ENCODE peak calls at places on chromosomes 12 and 14, in five cellular contexts. G is psoas muscle; Z is iPS DF 6.9; C is IMR-90; A is CD8-positive, alpha-beta memory T cell. E is an unnamed sample. For H3K9me3, the result is how much of the 10 kb centered on the place peaks cover.

GRCh38 chr12:127389923-127390322 is 877.0 kb upstream of the TMEM132C start:
- DNase-seq in A (no peak), C (peak), Z (peak), G (no peak), E (no peak)

GRCh38 chr14:22996823-22997301 is 13.1 kb downstream of the C14orf93 start:
- DNase-seq in G (no peak), A (no peak), C (no peak), Z (no peak), E (no peak)

GRCh38 chr12:128853321-128854197 is at the start of gene GLT1D1:
- DNase-seq in Z (no peak), A (no peak), G (no peak), C (no peak), E (no peak)

GRCh38 chr12:46224401-46224800 is 44.4 kb downstream of the SLC38A1 start:
- DNase-seq in C (peak), G (peak), Z (no peak), A (no peak), E (no peak)

GRCh38 chr12:114949081-114949480 is 265.1 kb upstream of the TBX3 start:
- DNase-seq in A (no peak), G (no peak), Z (no peak), C (no peak), E (no peak)

GRCh38 chr12:49598527-49598926 is 6.9 kb downstream of the FAM186B start:
- DNase-seq in C (no peak), G (no peak), Z (no peak), A (no peak), E (no peak)

GRCh38 chr12:106625976-106626375 is 43.2 kb downstream of the RFX4 start:
- DNase-seq in Z (no peak), C (no peak), G (no peak), A (no peak), E (no peak)

GRCh38 chr12:115209230-115209629 is 525.3 kb upstream of the TBX3 start:
- DNase-seq in G (no peak), C (no peak), A (no peak), Z (no peak), E (no peak)

GRCh38 chr14:63896278-63896720 is 43.5 kb downstream of the SYNE2 start:
- DNase-seq in G (no peak), Z (no peak), C (peak), A (no peak), E (no peak)

GRCh38 chr14:100155049-100155621 is 4.3 kb downstream of the DEGS2 start:
- DNase-seq in G (no peak), A (no peak), Z (peak), C (no peak), E (no peak)

GRCh38 chr14:52259452-52259851 is 8.0 kb upstream of the PTGDR start:
- DNase-seq in C (no peak), A (no peak), Z (no peak), G (no peak), E (no peak)

GRCh38 chr14:77025744-77026165 is 2.8 kb downstream of the IRF2BPL start:
- DNase-seq in A (no peak), G (no peak), C (no peak), Z (no peak), E (no peak)

GRCh38 chr12:112261559-112261958 is 120.7 kb downstream of the HECTD4 start:
- DNase-seq in G (no peak), Z (peak), C (no peak), A (no peak), E (no peak)

GRCh38 chr12:97899956-97900355 is 437.4 kb downstream of the RMST start:
- DNase-seq in G (no peak), C (no peak), Z (no peak), A (no peak), E (no peak)

GRCh38 chr12:132887513-132888341 is at the start of gene CHFR:
- DNase-seq in Z (peak), G (peak), C (peak), A (peak), E (peak)
- H3K9me3 ChIP-seq in Z (under half), G (under half), C (under half), A (under half), E (under half)

GRCh38 chr14:50471838-50472465 is 60.4 kb downstream of the MAP4K5 start:
- DNase-seq in Z (no peak), A (no peak), G (no peak), C (no peak), E (no peak)
- H3K9me3 ChIP-seq in Z (under half), A (under half), G (under half), C (under half), E (under half)

DNA sequence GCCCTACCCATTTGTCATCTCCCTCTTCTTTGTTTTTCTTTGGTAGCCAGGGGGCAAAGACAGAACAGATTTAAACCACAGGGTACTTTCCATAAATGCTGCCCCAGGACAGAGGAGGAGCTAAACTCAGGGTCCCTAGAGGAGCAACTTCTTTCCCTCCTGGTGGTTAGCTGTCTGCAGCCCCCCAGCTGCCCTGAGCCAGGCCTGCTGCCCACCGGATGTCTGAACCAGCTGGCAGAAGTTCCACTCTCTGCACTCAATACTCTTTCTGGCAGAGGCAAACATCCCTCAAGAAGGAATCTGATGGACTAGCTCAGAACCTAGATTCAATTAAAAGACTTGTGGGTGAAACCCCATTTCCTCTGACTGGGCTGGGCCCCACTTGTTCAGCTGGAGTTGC is 10.7 kb downstream of the VDR start:
- DNase-seq in A (no peak), C (no peak), G (no peak), Z (no peak), E (no peak)
- H3K9me3 ChIP-seq in A (under half), C (under half), G (under half), Z (under half), E (under half)

GRCh38 chr14:105140581-105140980 is 28.0 kb downstream of the JAG2 start:
- DNase-seq in G (no peak), C (no peak), A (no peak), Z (no peak), E (no peak)

GRCh38 chr14:105141026-105141425 is 27.6 kb downstream of the JAG2 start:
- DNase-seq in A (no peak), C (no peak), G (no peak), Z (no peak), E (no peak)

GRCh38 chr14:105138551-105139111 is 29.9 kb downstream of the JAG2 start:
- DNase-seq in A (no peak), G (no peak), Z (no peak), C (no peak), E (no peak)

GRCh38 chr14:105139212-105139825 is 29.3 kb downstream of the JAG2 start:
- DNase-seq in A (no peak), C (no peak), G (no peak), Z (no peak), E (no peak)

GRCh38 chr14:105139831-105140239 is 28.7 kb downstream of the JAG2 start:
- DNase-seq in G (no peak), Z (no peak), C (no peak), A (no peak), E (no peak)
- H3K9me3 ChIP-seq in G (under half), Z (under half), C (under half), A (under half), E (under half)

DNA sequence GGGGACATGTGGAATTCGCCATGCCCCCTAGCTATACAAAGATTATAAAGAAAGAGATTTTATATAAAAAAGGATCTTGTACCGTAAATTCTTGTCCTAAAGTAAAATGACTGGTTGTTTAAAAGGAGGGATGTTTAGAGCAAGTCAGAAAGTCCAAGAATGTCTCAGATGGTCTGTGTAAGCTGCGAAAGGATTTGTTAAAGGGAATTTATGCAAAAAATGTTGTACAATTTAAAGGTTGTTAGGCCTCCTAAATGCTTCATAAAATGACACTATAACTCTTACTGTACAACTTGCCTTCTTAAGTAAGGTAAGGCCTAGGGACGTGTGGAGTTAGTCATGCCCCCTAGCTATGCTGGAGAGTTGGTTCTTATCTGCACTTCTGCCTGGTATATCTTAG is 237.6 kb downstream of the KCNH5 start:
- DNase-seq in A (no peak), G (no peak), Z (no peak), C (no peak), E (no peak)
- H3K9me3 ChIP-seq in A (under half), G (under half), Z (under half), C (under half), E (under half)

DNA sequence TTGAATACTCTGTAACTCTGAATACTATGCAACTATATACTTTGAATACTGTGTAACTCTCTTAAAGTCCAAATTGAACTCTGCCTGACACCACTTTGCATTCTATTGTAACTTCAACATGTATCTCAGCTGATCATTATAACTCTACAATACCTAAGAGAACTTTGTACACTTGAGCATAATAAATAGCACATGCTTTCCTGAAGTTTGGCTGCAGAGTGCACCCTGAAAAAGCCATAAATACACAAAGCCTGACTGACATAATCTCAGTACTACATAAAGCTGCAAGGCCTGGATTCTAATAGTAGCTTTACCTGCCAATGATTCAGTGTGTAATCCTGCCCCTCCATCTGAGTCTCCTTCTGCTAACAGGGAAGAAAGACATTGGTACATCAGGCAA is 21.4 kb upstream of the COX16 start:
- DNase-seq in G (no peak), A (no peak), C (no peak), Z (no peak), E (no peak)
- H3K9me3 ChIP-seq in G (under half), A (under half), C (under half), Z (under half), E (under half)

GRCh38 chr12:31849090-31849687 is 110.0 kb upstream of the RESF1 start:
- DNase-seq in G (no peak), Z (no peak), C (peak), A (no peak), E (no peak)
- H3K9me3 ChIP-seq in G (under half), Z (under half), C (under half), A (under half), E (under half)

GRCh38 chr14:102729825-102730224 is 47.4 kb upstream of the TRAF3 start:
- DNase-seq in G (no peak), Z (no peak), A (no peak), C (no peak), E (no peak)
- H3K9me3 ChIP-seq in G (under half), Z (under half), A (under half), C (under half), E (under half)

GRCh38 chr12:119621878-119622277 is 28.3 kb downstream of the TMEM233 start:
- DNase-seq in G (no peak), Z (no peak), C (no peak), A (no peak), E (no peak)
- H3K9me3 ChIP-seq in G (under half), Z (under half), C (under half), A (under half), E (under half)

E was measured in T-helper 17 cell.